ENCODE peak calls at places on chromosomes 1 and 21, in four cellular contexts. M is GM23338, I is OCI-LY7, A is HCT116. G is an unnamed sample. For H3K4me1 and H3K9me2, the result is how much of the 10 kb centered on the place peaks cover.

GRCh38 chr21:40563845-40564717 is 282.9 kb downstream of the DSCAM start:
- DNase-seq in M (no peak), I (no peak), A (no peak), G (no peak)

GRCh38 chr1:210477328-210477924 is 148.7 kb downstream of the HHAT start:
- DNase-seq in M (no peak), I (no peak), A (peak), G (peak)

GRCh38 chr1:1041092-1041503 is 21.2 kb downstream of the AGRN start:
- DNase-seq in M (peak), I (no peak), A (no peak), G (no peak)

GRCh38 chr1:43936470-43937151 is 3.0 kb downstream of the ARTN start:
- DNase-seq in M (peak), I (no peak), A (no peak), G (no peak)

GRCh38 chr1:226185153-226186036 is 1.1 kb downstream of the ACBD3 start:
- DNase-seq in M (no peak), I (peak), A (no peak), G (no peak)

GRCh38 chr1:221718391-221719277 is 23.3 kb downstream of the DUSP10 start:
- DNase-seq in M (peak), I (no peak), A (no peak), G (no peak)

GRCh38 chr1:199422206-199422605 is 605.3 kb upstream of the NR5A2 start:
- DNase-seq in M (peak), I (no peak), A (peak), G (no peak)

GRCh38 chr1:41880261-41880660 is 38.5 kb downstream of the HIVEP3 start:
- DNase-seq in M (no peak), I (no peak), A (peak), G (no peak)

GRCh38 chr1:22329171-22329540 is 122.5 kb upstream of the ZBTB40 start:
- DNase-seq in M (no peak), I (no peak), A (no peak), G (no peak)

GRCh38 chr1:24609949-24610517 is 33.1 kb upstream of the SRRM1 start:
- DNase-seq in M (no peak), I (no peak), A (no peak), G (no peak)

GRCh38 chr21:36992671-36993070 is 13.8 kb upstream of the RIPPLY3 start:
- DNase-seq in M (peak), I (no peak), A (no peak), G (no peak)

GRCh38 chr1:195899762-195900352 is 708.4 kb downstream of the KCNT2 start:
- DNase-seq in M (no peak), I (no peak), A (no peak), G (no peak)

GRCh38 chr1:232575524-232576040 is 54.4 kb downstream of the SIPA1L2 start:
- DNase-seq in M (no peak), I (no peak), A (no peak), G (no peak)

GRCh38 chr1:16172964-16173446 is 17.1 kb upstream of the EPHA2 start:
- DNase-seq in M (no peak), I (no peak), A (peak), G (no peak)

GRCh38 chr1:113303252-113303651 is 87.1 kb upstream of the MAGI3 start:
- DNase-seq in M (peak), I (no peak), A (no peak), G (no peak)

GRCh38 chr1:89590341-89591080 is 42.4 kb upstream of the LRRC8C start:
- DNase-seq in M (no peak), I (no peak), A (no peak), G (no peak)

GRCh38 chr1:155983191-155984023 is 5.1 kb upstream of the ARHGEF2 start:
- DNase-seq in M (peak), I (peak), A (peak), G (peak)

GRCh38 chr1:228106800-228107054 is 2.4 kb downstream of the MRPL55 start:
- DNase-seq in M (no peak), I (no peak), A (no peak), G (no peak)

GRCh38 chr1:6412896-6413295 is 6.8 kb downstream of the HES2 start:
- DNase-seq in M (no peak), I (no peak), A (no peak), G (no peak)

GRCh38 chr21:42513151-42513984 is at the start of gene SLC37A1:
- DNase-seq in M (peak), I (peak), A (no peak), G (peak)

GRCh38 chr1:107250169-107250568 is 109.3 kb downstream of the NTNG1 start:
- DNase-seq in M (peak), I (peak), A (no peak), G (no peak)

GRCh38 chr1:104780470-104781078 is 1030.9 kb downstream of the AMY1C start:
- DNase-seq in M (peak), I (peak), A (no peak), G (peak)

GRCh38 chr1:182304218-182305016 is 87.2 kb downstream of the GLUL start:
- DNase-seq in M (no peak), I (no peak), A (no peak), G (no peak)

GRCh38 chr1:36560621-36561364 is 78.1 kb upstream of the CSF3R start:
- DNase-seq in M (no peak), I (no peak), A (no peak), G (no peak)

GRCh38 chr1:68651115-68651514 is 154.2 kb upstream of the DEPDC1 start:
- DNase-seq in M (peak), I (no peak), A (no peak), G (no peak)

GRCh38 chr1:92698932-92699331 is 86.0 kb downstream of the EVI5 start:
- DNase-seq in M (no peak), I (no peak), A (no peak), G (peak)

GRCh38 chr1:225449774-225450173 is 21.9 kb upstream of the LBR start:
- DNase-seq in M (no peak), I (no peak), A (no peak), G (no peak)

GRCh38 chr1:117339866-117340357 is 27.3 kb upstream of the MAN1A2 start:
- DNase-seq in M (peak), I (peak), A (peak), G (peak)

GRCh38 chr1:12161662-12162458 is 4.9 kb upstream of the TNFRSF1B start:
- DNase-seq in M (no peak), I (peak), A (peak), G (peak)

DNA sequence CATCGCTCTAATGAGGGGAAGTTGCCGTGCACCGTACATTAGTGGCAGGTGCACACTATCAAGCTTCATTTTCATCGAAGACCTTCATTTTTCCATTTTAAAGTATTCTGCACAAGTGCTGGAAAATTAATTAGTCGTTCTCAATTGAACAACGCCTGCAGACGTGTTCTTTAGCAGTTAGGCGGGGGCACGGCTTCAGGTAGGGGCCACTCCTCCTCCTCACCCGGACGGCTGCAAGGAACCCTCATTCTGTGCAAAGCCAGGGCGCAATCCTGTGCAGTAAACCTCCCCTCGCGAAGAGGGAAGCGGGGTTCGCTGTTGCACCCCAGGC is 39.7 kb upstream of the NFIA start:
- DNase-seq in M (no peak), I (no peak), A (no peak), G (no peak)
- H2AFZ ChIP-seq in M (peak), I (no peak), A (peak), G (no peak)

GRCh38 chr1:8425150-8425780 is 107.4 kb downstream of the SLC45A1 start:
- DNase-seq in M (no peak), I (peak), A (no peak), G (peak)

GRCh38 chr1:8423702-8424538 is 106.0 kb downstream of the SLC45A1 start:
- DNase-seq in M (peak), I (peak), A (peak), G (peak)

GRCh38 chr1:8425781-8426161 is 107.9 kb downstream of the SLC45A1 start:
- DNase-seq in M (no peak), I (no peak), A (no peak), G (no peak)

GRCh38 chr1:8423134-8423701 is 105.3 kb downstream of the SLC45A1 start:
- DNase-seq in M (peak), I (peak), A (no peak), G (peak)

DNA sequence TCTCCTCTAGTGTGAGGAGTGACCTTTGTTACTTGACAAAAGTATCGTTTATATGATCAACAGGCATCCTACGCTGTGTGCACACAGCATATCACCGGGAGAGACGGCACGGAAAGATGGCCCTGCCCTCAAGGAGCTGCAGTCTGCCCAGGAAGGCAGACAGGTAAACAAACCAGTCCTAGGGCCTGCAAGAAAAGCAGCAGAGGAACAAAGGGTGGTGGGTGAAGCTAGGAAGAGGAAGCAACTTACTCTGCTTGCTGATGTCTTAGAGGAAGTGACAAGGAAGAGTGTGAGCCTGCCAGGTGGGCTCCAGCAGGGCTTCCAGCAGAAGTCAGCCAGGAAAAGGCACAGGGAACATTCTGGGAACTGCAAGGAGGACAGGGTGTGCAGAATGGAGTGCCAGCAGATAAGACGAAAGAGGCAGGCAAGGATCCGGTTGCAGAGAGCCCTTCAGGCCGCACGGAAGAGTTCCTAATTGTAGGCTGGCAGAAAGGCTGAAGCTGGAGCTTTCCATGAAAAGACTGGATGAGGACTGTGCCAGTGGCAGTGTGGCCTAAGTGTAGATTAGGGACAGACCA is 106.7 kb downstream of the SLC45A1 start:
- DNase-seq in M (peak), I (peak), A (peak), G (peak)
- H3K4me1 ChIP-seq in M (under half), I (half or more), A (under half), G (half or more)

GRCh38 chr1:219788091-219788490 is 140.3 kb downstream of the SLC30A10 start:
- DNase-seq in M (no peak), I (no peak), A (no peak), G (no peak)
- H3K9me2 ChIP-seq in M (under half), I (under half), A (under half), G (under half)

GRCh38 chr21:44926364-44927101 is 5.8 kb upstream of the ITGB2 start:
- DNase-seq in M (no peak), I (no peak), A (no peak), G (peak)

GRCh38 chr21:44924611-44925010 is 3.9 kb upstream of the ITGB2 start:
- DNase-seq in M (no peak), I (no peak), A (no peak), G (peak)

GRCh38 chr21:44923481-44924084 is 2.9 kb upstream of the ITGB2 start:
- DNase-seq in M (no peak), I (no peak), A (no peak), G (no peak)

GRCh38 chr21:44927259-44927586 is 6.5 kb upstream of the ITGB2 start:
- DNase-seq in M (no peak), I (no peak), A (no peak), G (no peak)

DNA sequence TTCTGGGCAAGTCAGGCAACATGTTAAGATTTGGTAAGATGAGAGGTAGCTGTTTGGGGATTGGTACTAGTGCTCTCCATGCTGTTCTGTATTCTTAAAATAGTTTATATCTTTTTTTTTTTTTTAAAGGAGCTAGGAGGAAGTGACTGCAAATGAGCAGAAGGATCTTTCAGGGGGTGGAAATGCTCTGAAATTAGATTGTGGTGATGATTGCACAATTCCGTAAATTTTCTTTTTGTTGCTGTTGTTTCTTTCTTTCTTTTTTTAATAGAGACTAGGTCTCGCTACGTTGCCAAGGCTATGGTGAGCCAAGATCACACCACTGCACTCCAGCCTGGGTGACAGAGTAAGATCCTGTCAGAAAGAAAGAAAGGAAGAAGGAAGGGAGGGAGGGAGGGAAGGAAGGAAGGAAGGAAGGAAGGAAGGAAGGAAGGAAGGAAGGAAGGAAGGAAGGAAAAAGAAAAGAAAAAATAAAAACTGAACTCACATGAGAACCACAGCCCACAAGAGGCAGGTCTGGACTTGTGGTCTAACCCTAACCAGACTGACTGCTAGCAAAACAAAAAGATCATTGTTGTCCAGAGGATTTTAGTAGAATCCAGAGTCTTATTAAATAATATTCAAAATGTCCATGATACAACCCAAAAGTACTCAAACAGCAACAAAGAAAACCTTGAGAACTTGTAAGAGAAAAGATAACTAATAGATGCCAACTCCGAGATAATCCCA is 4.5 kb upstream of the ITGB2 start:
- DNase-seq in M (no peak), I (no peak), A (no peak), G (peak)
- H2AFZ ChIP-seq in M (no peak), I (no peak), A (no peak), G (peak)

GRCh38 chr1:54292015-54292739 is 92.2 kb downstream of the MRPL37 start:
- DNase-seq in M (no peak), I (no peak), A (no peak), G (no peak)
- H3K4me1 ChIP-seq in M (half or more), I (under half), A (under half), G (under half)

GRCh38 chr21:44848821-44849521 is 24.5 kb downstream of the PTTG1IP start:
- DNase-seq in M (no peak), I (no peak), A (no peak), G (no peak)
- H3K9me2 ChIP-seq in M (under half), I (under half), A (under half), G (under half)